ENCODE peak calls at places on chromosomes 3 and 15, in nine cellular contexts. S is heart left ventricle, J is RWPE1, Q is cardiac muscle cell, H is cardiac fibroblast, M is GM13977, L is right atrium auricular region, E is GM12865, P is Calu3. X is an unnamed sample.

GRCh38 chr3:10500717-10501663 is 4.4 kb downstream of the ATP2B2 start:
- DNase-seq in J (no peak), L (no peak), P (no peak), S (no peak), E (no peak), M (no peak), H (no peak), Q (no peak), X (no peak)

GRCh38 chr3:43814461-43814860 is 123.7 kb downstream of the ABHD5 start:
- DNase-seq in Q (no peak), L (no peak), M (no peak), H (no peak), P (no peak), E (no peak), S (no peak), J (no peak), X (no peak)

GRCh38 chr15:29770796-29771195 is 51.5 kb downstream of the TJP1 start:
- DNase-seq in J (no peak), E (no peak), H (peak), L (no peak), P (no peak), Q (no peak), S (no peak), M (no peak), X (no peak)

GRCh38 chr15:99168601-99169580 is 64.0 kb downstream of the SYNM start:
- DNase-seq in J (no peak), H (no peak), L (no peak), E (no peak), M (no peak), Q (no peak), S (no peak), P (no peak), X (no peak)

GRCh38 chr3:170907519-170908234 is 760 bp downstream of the EIF5A2 start:
- DNase-seq in M (no peak), L (no peak), E (peak), J (peak), H (peak), S (no peak), P (no peak), Q (peak), X (peak)

GRCh38 chr3:146153429-146153828 is 7.6 kb downstream of the PLOD2 start:
- DNase-seq in M (no peak), J (no peak), E (no peak), P (peak), H (no peak), S (no peak), L (no peak), Q (no peak), X (no peak)

GRCh38 chr3:187072102-187072501 is 67.2 kb downstream of the RPL39L start:
- DNase-seq in E (peak), Q (no peak), J (no peak), S (no peak), H (no peak), P (no peak), M (no peak), L (no peak), X (no peak)

GRCh38 chr3:37321260-37321852 is 147.0 kb upstream of the LRRFIP2 start:
- DNase-seq in L (no peak), H (peak), J (no peak), P (no peak), E (no peak), M (no peak), Q (peak), S (no peak), X (no peak)

GRCh38 chr3:108713801-108714200 is 43.4 kb downstream of the RETNLB start:
- DNase-seq in H (no peak), E (no peak), S (no peak), J (no peak), Q (no peak), L (no peak), P (no peak), M (no peak), X (no peak)

GRCh38 chr3:45635475-45636256 is 41.1 kb downstream of the LIMD1 start:
- DNase-seq in P (peak), H (peak), Q (peak), J (peak), E (no peak), S (no peak), L (no peak), M (no peak), X (peak)

GRCh38 chr3:182000454-182000853 is 288.7 kb downstream of the SOX2 start:
- DNase-seq in M (no peak), H (no peak), S (no peak), L (no peak), E (no peak), P (no peak), Q (no peak), J (no peak), X (no peak)

GRCh38 chr3:177778633-177779032 is 581.4 kb upstream of the TBL1XR1 start:
- DNase-seq in L (no peak), E (peak), S (no peak), H (no peak), P (no peak), M (no peak), Q (no peak), J (no peak), X (no peak)

GRCh38 chr3:131503328-131503650 is 518 bp upstream of the MRPL3 start:
- DNase-seq in S (no peak), H (no peak), M (no peak), L (no peak), E (no peak), P (no peak), J (no peak), Q (no peak), X (no peak)

GRCh38 chr15:25671132-25671531 is 192.0 kb downstream of the ATP10A start:
- DNase-seq in P (no peak), Q (no peak), H (no peak), E (no peak), M (no peak), J (no peak), L (no peak), S (no peak), X (no peak)

GRCh38 chr3:185654758-185655145 is 68.7 kb downstream of the SENP2 start:
- DNase-seq in S (no peak), M (no peak), P (no peak), H (no peak), L (no peak), J (no peak), Q (no peak), E (no peak), X (no peak)

GRCh38 chr15:87365221-87365620 is 891.3 kb downstream of the NTRK3 start:
- DNase-seq in Q (peak), P (no peak), S (no peak), H (peak), M (no peak), L (no peak), J (peak), E (no peak), X (peak)

GRCh38 chr15:52031542-52031941 is 12.5 kb downstream of the MAPK6 start:
- DNase-seq in E (no peak), M (no peak), L (no peak), P (no peak), S (no peak), H (peak), J (peak), Q (no peak), X (peak)

GRCh38 chr3:25823314-25823713 is 33.4 kb downstream of the OXSM start:
- DNase-seq in E (no peak), Q (no peak), L (no peak), M (no peak), J (no peak), P (no peak), S (no peak), H (no peak), X (no peak)

GRCh38 chr3:178223876-178224275 is 312.4 kb upstream of the KCNMB2 start:
- DNase-seq in L (no peak), J (no peak), M (no peak), E (no peak), H (no peak), Q (peak), S (no peak), P (no peak), X (no peak)

GRCh38 chr3:190534986-190535385 is 21.1 kb downstream of the IL1RAP start:
- DNase-seq in P (no peak), E (no peak), L (no peak), S (no peak), H (peak), J (no peak), M (no peak), Q (peak), X (peak)

GRCh38 chr3:23019596-23020300 is 183.4 kb upstream of the UBE2E2 start:
- DNase-seq in J (no peak), H (no peak), S (no peak), Q (peak), M (no peak), E (no peak), L (no peak), P (no peak), X (peak)

GRCh38 chr3:42067324-42067723 is 23.8 kb upstream of the TRAK1 start:
- DNase-seq in H (peak), E (peak), P (no peak), S (no peak), L (no peak), M (peak), Q (peak), J (no peak), X (no peak)

GRCh38 chr3:150237490-150237889 is 170.6 kb upstream of the TSC22D2 start:
- DNase-seq in Q (peak), M (no peak), P (no peak), J (peak), L (no peak), H (peak), S (no peak), E (no peak), X (peak)

GRCh38 chr3:45922039-45922326 is 21.3 kb upstream of the CXCR6 start:
- DNase-seq in J (no peak), H (no peak), E (no peak), L (no peak), M (no peak), P (no peak), Q (no peak), S (no peak), X (no peak)

GRCh38 chr15:54298396-54298795 is 320.2 kb downstream of the UNC13C start:
- DNase-seq in Q (no peak), E (peak), J (no peak), H (no peak), M (no peak), S (no peak), L (no peak), P (no peak), X (no peak)

GRCh38 chr3:167843886-167844285 is 108.4 kb downstream of the SERPINI1 start:
- DNase-seq in L (no peak), J (no peak), M (no peak), S (no peak), E (no peak), Q (no peak), H (no peak), P (no peak), X (no peak)

DNA sequence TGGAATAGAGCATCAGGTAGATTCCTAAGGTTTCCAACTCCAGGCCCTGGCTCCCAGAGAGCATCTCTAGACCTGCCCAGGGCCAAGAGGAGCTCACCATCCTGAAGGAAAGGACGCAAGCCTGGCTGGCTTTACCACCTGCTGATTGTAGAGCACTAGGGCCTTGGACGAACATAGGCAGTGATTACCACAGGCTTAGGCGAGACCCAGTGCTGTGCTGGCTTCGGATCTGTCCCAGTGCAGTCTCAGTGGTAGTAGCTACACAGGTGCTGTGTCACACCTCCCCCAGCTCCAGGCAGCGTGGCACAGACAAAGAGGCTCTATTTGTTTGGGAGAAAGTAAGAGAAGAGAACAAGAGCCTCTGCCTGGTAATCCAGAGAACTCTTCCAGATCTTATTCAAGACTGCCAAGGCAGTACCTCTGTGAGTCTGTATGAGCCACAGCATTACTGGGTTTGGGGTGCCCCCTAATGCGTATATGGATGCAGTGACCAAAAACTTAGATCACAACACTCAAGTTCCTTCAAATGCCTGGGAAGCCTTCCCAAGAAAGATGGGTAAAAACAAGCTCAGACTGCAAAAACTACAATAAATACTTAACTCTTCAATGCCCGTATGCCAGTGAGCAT is 25.4 kb downstream of the ISG20 start:
- DNase-seq in S (no peak), P (peak), E (peak), L (peak), Q (peak), J (no peak), H (peak), M (no peak), X (no peak)
- TF ChIP-seq CTCF in S (no peak), P (peak), E (peak), L (no peak), Q (peak), J (no peak), H (no peak), M (peak), X (no peak)

GRCh38 chr3:4529901-4530588 is 36.9 kb downstream of the ITPR1 start:
- DNase-seq in J (no peak), M (no peak), S (no peak), P (no peak), H (no peak), Q (no peak), L (no peak), E (no peak), X (no peak)

GRCh38 chr3:4528802-4529201 is 35.7 kb downstream of the ITPR1 start:
- DNase-seq in M (no peak), S (no peak), Q (peak), H (no peak), L (no peak), E (no peak), J (no peak), P (no peak), X (no peak)

GRCh38 chr3:4532535-4533112 is 39.5 kb downstream of the ITPR1 start:
- DNase-seq in M (no peak), H (no peak), Q (no peak), S (no peak), J (no peak), E (no peak), L (no peak), P (no peak), X (no peak)

GRCh38 chr3:4531478-4532025 is 38.4 kb downstream of the ITPR1 start:
- DNase-seq in S (no peak), L (no peak), J (no peak), P (no peak), M (no peak), Q (peak), E (no peak), H (peak), X (peak)

DNA sequence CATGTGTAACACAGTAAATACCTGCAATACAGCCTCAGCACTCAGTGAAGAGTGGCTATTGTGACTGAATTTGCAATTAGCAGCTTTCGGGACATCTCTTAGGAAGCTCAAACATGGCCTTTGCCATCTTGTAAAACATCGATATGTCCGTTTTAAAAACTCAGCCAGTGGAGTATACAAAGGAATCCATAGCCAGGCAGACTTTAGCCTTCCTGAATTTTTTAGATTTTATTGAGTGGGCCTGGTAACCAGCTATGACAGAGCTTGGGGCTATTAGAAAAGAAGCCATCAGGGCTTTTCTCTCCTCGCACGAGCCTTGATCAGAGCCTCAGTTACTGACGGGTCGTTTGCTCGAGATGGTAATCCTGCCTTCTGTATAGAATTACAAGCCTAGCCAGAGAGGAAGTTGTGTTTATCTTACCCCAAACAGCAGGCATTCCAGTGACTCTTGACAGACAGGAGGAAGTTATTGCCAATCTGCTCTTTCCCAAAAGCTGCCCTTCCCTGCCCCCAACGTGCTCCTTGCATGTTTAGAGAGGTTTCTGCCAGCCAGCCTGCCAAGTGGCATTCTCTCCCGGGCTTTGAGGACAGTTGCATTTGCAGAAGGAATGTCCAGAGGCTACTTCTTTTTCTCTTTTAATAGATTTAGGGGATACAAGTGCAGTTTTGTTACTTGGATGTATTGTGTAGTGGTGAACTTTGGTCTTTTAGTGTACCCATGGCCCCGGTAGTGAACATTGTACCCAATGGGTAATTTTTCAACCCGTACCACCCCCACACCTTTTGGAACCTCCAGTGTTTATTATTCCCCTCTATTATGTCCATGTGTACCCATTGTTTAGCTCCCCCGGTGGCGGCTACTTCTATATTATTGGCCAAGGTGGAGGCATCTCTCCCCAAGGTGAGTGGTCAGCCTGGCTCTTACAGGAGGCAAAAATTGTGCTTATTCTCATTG is 40.6 kb downstream of the ITPR1 start:
- DNase-seq in H (no peak), J (no peak), L (no peak), M (no peak), P (no peak), E (no peak), Q (peak), S (no peak), X (no peak)
- TF ChIP-seq CTCF in H (no peak), J (no peak), L (no peak), M (no peak), P (no peak), E (no peak), Q (peak), S (no peak), X (no peak)

GRCh38 chr3:28972921-28973320 is 307.9 kb upstream of the RBMS3 start:
- DNase-seq in S (no peak), P (no peak), H (peak), Q (peak), M (no peak), L (no peak), J (no peak), E (peak), X (peak)
- TF ChIP-seq CTCF in S (no peak), P (no peak), H (no peak), Q (no peak), M (no peak), L (no peak), J (no peak), E (no peak), X (no peak)

DNA sequence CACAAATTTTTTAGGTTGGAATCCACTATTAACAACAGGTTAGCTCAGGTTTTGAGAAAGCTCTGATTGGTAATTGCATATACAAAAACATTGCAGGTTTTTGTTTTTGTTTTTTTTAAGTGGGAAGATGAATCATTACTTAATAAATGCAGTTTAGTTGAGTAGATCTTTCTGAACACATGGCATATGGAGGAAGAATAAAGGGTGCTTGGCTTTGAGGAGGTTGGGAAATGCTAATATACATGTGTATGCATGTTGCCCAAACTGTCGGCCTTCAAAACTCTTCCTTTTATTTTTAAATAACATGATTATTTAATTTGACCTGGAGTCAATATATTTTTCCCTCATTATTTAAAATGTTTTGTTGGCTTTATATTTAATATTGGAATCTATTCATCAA is 32.8 kb downstream of the ZBTB38 start:
- DNase-seq in P (no peak), M (no peak), J (no peak), Q (no peak), S (no peak), H (peak), E (no peak), L (no peak), X (peak)
- TF ChIP-seq CTCF in P (no peak), M (no peak), J (no peak), Q (no peak), S (no peak), H (no peak), E (no peak), L (no peak), X (no peak)

GRCh38 chr3:52829482-52829881 is 990 bp downstream of the ITIH4 start:
- DNase-seq in M (no peak), Q (no peak), P (no peak), L (no peak), J (no peak), E (no peak), S (no peak), H (no peak), X (no peak)

GRCh38 chr3:52829906-52830463 is 487 bp downstream of the ITIH4 start:
- DNase-seq in M (no peak), S (no peak), E (no peak), Q (no peak), J (no peak), P (no peak), H (no peak), L (no peak), X (no peak)

GRCh38 chr3:52827441-52827840 is 3.0 kb downstream of the ITIH4 start:
- DNase-seq in L (no peak), H (peak), M (no peak), Q (peak), J (no peak), S (no peak), P (peak), E (no peak), X (peak)

GRCh38 chr3:52830535-52831258 is at the start of gene ITIH4:
- DNase-seq in H (no peak), E (no peak), Q (peak), M (no peak), J (no peak), L (no peak), P (no peak), S (no peak), X (peak)

GRCh38 chr3:52827866-52828376 is 2.6 kb downstream of the ITIH4 start:
- DNase-seq in Q (no peak), P (peak), H (no peak), S (no peak), J (no peak), E (no peak), M (no peak), L (no peak), X (no peak)
- TF ChIP-seq CTCF in Q (peak), P (no peak), H (peak), S (no peak), J (no peak), E (no peak), M (no peak), L (no peak), X (no peak)

GRCh38 chr15:66233487-66234415 is 19.8 kb downstream of the MEGF11 start:
- DNase-seq in S (no peak), L (no peak), P (no peak), Q (peak), H (peak), J (peak), M (no peak), E (peak), X (peak)
- TF ChIP-seq CTCF in S (no peak), L (no peak), P (no peak), Q (peak), H (no peak), J (no peak), M (peak), E (peak), X (no peak)

GRCh38 chr3:62622553-62623174 is 249.3 kb upstream of the FEZF2 start:
- DNase-seq in M (peak), Q (peak), P (peak), J (peak), H (peak), E (peak), L (no peak), S (no peak), X (peak)
- TF ChIP-seq CTCF in M (peak), Q (peak), P (peak), J (peak), H (peak), E (peak), L (peak), S (peak), X (peak)

DNA sequence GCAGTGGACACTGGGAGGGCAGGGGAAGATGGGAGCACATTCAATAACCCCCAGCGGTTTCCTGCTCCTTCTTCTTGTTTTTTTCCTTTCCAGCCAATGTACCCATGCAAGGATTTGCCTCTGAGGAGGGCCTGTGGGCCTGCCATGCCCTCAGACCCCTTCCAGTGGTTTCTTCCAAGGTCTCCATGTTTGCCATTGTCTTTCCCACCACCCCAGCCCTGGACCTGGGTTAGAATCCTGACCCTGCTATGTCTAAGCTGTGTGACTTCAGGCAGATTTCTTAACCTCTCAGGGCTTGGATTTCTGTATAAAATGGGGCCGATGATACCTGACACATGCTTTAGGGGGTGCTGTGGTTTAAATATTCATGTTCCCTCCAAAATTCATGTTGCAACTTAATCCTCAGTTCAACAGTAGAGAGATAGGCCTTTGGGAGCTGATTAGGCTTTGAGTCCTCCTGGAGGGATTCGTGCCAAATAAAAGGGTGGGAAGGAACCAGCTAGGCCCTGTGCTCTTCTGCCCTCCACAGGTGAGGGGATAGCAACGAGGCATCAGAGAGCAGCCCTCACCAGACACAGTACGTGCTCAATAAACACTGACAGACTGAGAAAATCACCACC is 46.3 kb upstream of the FLNB start:
- DNase-seq in Q (peak), H (peak), P (no peak), L (no peak), M (peak), S (no peak), J (no peak), E (peak), X (peak)
- TF ChIP-seq CTCF in Q (peak), H (peak), P (peak), L (no peak), M (peak), S (no peak), J (no peak), E (peak), X (peak)